ENCODE peak calls at places on chromosome 18, in six cellular contexts. E is WTC11, M is activated B cell treated with CpG ODN at 0.5 μM for 24 hours, C is heart left ventricle, A is AG04450, O is dorsolateral prefrontal cortex. U is an unnamed sample.

GRCh38 chr18:944440-944839 is 39.8 kb downstream of the ADCYAP1 start:
- DNase-seq in E (no peak), M (no peak), C (no peak), A (no peak), O (no peak), U (peak)

GRCh38 chr18:7117390-7118355 is at the start of gene LAMA1:
- DNase-seq in E (peak), M (no peak), C (no peak), A (no peak), O (no peak), U (no peak)

GRCh38 chr18:45588831-45589558 is 26.3 kb upstream of the SLC14A2 start:
- DNase-seq in E (no peak), M (no peak), C (no peak), A (peak), O (no peak), U (peak)

GRCh38 chr18:35466334-35466733 is 31.4 kb downstream of the INO80C start:
- DNase-seq in E (no peak), M (no peak), C (no peak), A (no peak), O (no peak), U (no peak)

GRCh38 chr18:13220326-13220991 is 1.9 kb downstream of the LDLRAD4 start:
- DNase-seq in E (no peak), M (no peak), C (peak), A (no peak), O (peak), U (no peak)

GRCh38 chr18:51236225-51236624 is 38.7 kb upstream of the MEX3C start:
- DNase-seq in E (no peak), M (no peak), C (no peak), A (no peak), O (no peak), U (peak)

GRCh38 chr18:77108821-77109692 is 23.5 kb downstream of the MBP start:
- DNase-seq in E (no peak), M (no peak), C (no peak), A (no peak), O (no peak), U (no peak)

GRCh38 chr18:13266208-13267100 is 47.9 kb downstream of the LDLRAD4 start:
- DNase-seq in E (no peak), M (no peak), C (peak), A (no peak), O (peak), U (no peak)

GRCh38 chr18:55781481-55781957 is 193.5 kb upstream of the TCF4 start:
- DNase-seq in E (peak), M (no peak), C (peak), A (no peak), O (peak), U (peak)

GRCh38 chr18:8140841-8141501 is 468.3 kb upstream of the RAB12 start:
- DNase-seq in E (no peak), M (no peak), C (peak), A (no peak), O (no peak), U (peak)

GRCh38 chr18:54530285-54530684 is 60.8 kb upstream of the DYNAP start:
- DNase-seq in E (no peak), M (no peak), C (no peak), A (no peak), O (no peak), U (no peak)

GRCh38 chr18:67776929-67777328 is 260.4 kb upstream of the DSEL start:
- DNase-seq in E (no peak), M (no peak), C (no peak), A (no peak), O (no peak), U (no peak)

GRCh38 chr18:44973282-44973681 is 292.6 kb downstream of the SETBP1 start:
- DNase-seq in E (no peak), M (no peak), C (no peak), A (no peak), O (no peak), U (no peak)

GRCh38 chr18:60413944-60414547 is 41.5 kb upstream of the MC4R start:
- DNase-seq in E (peak), M (no peak), C (no peak), A (no peak), O (no peak), U (peak)

GRCh38 chr18:40868110-40868858 is 1086.8 kb upstream of the PIK3C3 start:
- DNase-seq in E (no peak), M (no peak), C (no peak), A (peak), O (no peak), U (peak)

GRCh38 chr18:75036941-75037516 is 171.9 kb downstream of the PTGR3 start:
- DNase-seq in E (no peak), M (no peak), C (no peak), A (peak), O (no peak), U (peak)

GRCh38 chr18:21306368-21306767 is 64.3 kb downstream of the GREB1L start:
- DNase-seq in E (no peak), M (no peak), C (no peak), A (no peak), O (no peak), U (no peak)

GRCh38 chr18:48642503-48642902 is 103.7 kb downstream of the CTIF start:
- DNase-seq in E (no peak), M (no peak), C (no peak), A (no peak), O (no peak), U (no peak)

GRCh38 chr18:48638896-48639771 is 100.3 kb downstream of the CTIF start:
- DNase-seq in E (no peak), M (no peak), C (no peak), A (no peak), O (no peak), U (no peak)

GRCh38 chr18:48641981-48642380 is 103.2 kb downstream of the CTIF start:
- DNase-seq in E (no peak), M (no peak), C (no peak), A (no peak), O (no peak), U (no peak)

GRCh38 chr18:48639772-48640432 is 101.1 kb downstream of the CTIF start:
- DNase-seq in E (peak), M (no peak), C (no peak), A (no peak), O (no peak), U (no peak)

DNA sequence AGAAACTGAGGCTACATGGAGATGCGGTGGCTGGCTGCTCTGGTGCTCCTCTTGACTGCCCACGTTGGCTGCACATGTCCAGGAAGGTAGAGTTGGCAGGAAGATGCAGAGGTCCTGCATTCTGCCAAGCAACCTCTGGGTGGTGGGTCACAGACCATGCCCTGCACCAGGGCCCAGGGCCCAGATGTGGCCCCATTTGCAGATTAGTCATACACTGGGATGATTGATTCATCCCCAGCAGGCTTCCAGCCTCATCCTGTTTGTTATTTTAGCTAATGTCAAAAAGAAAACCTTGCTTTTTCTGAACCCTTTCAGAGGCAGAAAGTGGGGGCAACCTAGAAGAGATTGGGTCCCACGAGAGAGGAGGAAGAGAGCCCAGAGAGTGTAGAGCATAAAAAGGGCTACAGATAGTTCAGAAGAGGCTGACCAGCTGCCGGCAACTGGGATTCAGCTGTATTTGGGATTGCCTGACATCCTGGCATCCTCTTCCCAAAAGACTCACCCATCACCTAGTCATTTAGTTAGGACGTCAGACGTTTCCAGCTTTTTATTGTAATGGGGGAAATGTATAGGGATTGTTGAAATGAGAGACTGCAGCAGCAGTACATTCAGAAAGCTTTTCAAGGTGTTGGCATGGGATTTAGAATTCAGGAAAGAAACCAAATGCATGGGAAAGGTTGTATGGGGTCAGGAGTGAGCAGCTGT is 101.9 kb downstream of the CTIF start:
- DNase-seq in E (no peak), M (no peak), C (no peak), A (no peak), O (no peak), U (no peak)
- TF ChIP-seq CTCF in E (no peak), M (no peak), C (no peak), A (no peak), O (no peak), U (peak)

GRCh38 chr18:68843467-68844089 is 45.7 kb downstream of the CCDC102B start:
- DNase-seq in E (no peak), M (no peak), C (no peak), A (no peak), O (no peak), U (no peak)

GRCh38 chr18:68848242-68848641 is 50.4 kb downstream of the CCDC102B start:
- DNase-seq in E (no peak), M (no peak), C (no peak), A (no peak), O (no peak), U (no peak)

GRCh38 chr18:68847219-68847860 is 49.5 kb downstream of the CCDC102B start:
- DNase-seq in E (no peak), M (no peak), C (no peak), A (peak), O (no peak), U (peak)
- TF ChIP-seq CTCF in E (peak), M (no peak), C (peak), A (peak), O (peak), U (peak)

DNA sequence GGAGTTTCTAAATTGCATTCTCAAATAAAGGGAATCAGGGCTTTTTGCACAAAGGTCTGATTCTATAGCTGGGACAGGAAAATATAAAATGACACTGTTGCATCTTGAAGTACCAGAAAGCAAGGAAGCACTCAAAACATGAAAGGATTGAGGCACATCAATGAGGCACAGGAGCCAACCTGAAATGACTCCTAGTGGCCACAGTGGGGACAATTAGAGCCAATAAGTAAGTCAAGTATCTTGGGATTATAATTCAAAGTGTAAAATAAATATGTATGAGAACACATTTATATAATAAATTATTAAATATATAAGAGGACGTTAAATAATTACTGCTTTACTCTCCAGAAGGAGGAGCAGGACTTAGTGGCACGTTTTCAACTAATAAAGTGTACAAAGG is 1259.5 kb upstream of the CDH2 start:
- DNase-seq in E (no peak), M (no peak), C (no peak), A (no peak), O (no peak), U (no peak)
- TF ChIP-seq CTCF in E (no peak), M (no peak), C (no peak), A (no peak), O (no peak), U (peak)

GRCh38 chr18:70781860-70782453 is 493.1 kb downstream of the SOCS6 start:
- DNase-seq in E (peak), M (no peak), C (no peak), A (peak), O (peak), U (peak)
- TF ChIP-seq CTCF in E (peak), M (no peak), C (peak), A (peak), O (peak), U (peak)

DNA sequence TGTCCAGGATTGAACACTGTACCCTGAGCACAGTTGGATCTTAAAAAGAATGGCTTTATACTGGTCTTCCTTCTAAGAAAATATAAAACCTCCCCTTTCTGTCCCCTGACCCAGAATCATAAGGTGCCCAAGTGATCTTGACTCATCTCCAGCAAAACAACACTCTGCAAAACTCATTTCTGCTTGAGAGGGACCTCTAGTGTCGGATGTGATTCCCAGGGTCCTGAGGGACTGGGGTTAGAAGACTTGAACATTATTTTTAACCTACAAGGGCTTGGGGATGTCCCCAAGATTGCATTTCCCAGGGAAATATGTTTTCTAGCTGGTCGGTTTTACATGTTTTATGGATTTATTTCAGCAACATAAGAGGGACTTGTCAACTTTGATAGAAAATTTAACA is 1318.5 kb upstream of the CELF4 start:
- DNase-seq in E (no peak), M (no peak), C (no peak), A (no peak), O (no peak), U (no peak)
- TF ChIP-seq CTCF in E (no peak), M (no peak), C (no peak), A (no peak), O (no peak), U (no peak)

U was measured in HFFc6.